ENCODE peak calls at places on chromosomes 6 and 20, in five cellular contexts. One of them, this sample, is unnamed.

GRCh38 chr6:41929918-41930317 is 8.6 kb downstream of the BYSL start:
- DNase-seq in K562: no peak
- DNase-seq in SK-N-SH: no peak
- DNase-seq in GM12878: no peak
- DNase-seq in HepG2: no peak
- DNase-seq in this sample: no peak

GRCh38 chr6:169332250-169332649 is 78.6 kb upstream of the THBS2 start:
- DNase-seq in K562: no peak
- DNase-seq in HepG2: no peak
- DNase-seq in SK-N-SH: no peak
- DNase-seq in GM12878: no peak
- DNase-seq in this sample: no peak

GRCh38 chr6:14584450-14584849 is 466.9 kb downstream of the CD83 start:
- DNase-seq in HepG2: no peak
- DNase-seq in SK-N-SH: no peak
- DNase-seq in K562: peak
- DNase-seq in GM12878: no peak
- DNase-seq in this sample: no peak

GRCh38 chr6:2807342-2808090 is 34.1 kb downstream of the SERPINB1 start:
- DNase-seq in K562: no peak
- DNase-seq in HepG2: no peak
- DNase-seq in SK-N-SH: no peak
- DNase-seq in GM12878: no peak
- DNase-seq in this sample: no peak

GRCh38 chr20:60477958-60478357 is 519.7 kb downstream of the CDH26 start:
- DNase-seq in GM12878: no peak
- DNase-seq in K562: no peak
- DNase-seq in HepG2: no peak
- DNase-seq in SK-N-SH: no peak
- DNase-seq in this sample: no peak

GRCh38 chr6:117440558-117441525 is 15.1 kb upstream of the ROS1 start:
- DNase-seq in HepG2: no peak
- DNase-seq in GM12878: no peak
- DNase-seq in SK-N-SH: no peak
- DNase-seq in K562: no peak
- DNase-seq in this sample: no peak

GRCh38 chr6:30500421-30501069 is 11.2 kb downstream of the HLA-E start:
- DNase-seq in HepG2: no peak
- DNase-seq in K562: no peak
- DNase-seq in SK-N-SH: no peak
- DNase-seq in GM12878: no peak
- DNase-seq in this sample: no peak

GRCh38 chr20:50308166-50308512 is 117.5 kb downstream of the CEBPB start:
- DNase-seq in GM12878: no peak
- DNase-seq in K562: no peak
- DNase-seq in HepG2: no peak
- DNase-seq in SK-N-SH: no peak
- DNase-seq in this sample: no peak

GRCh38 chr6:88165877-88166492 is at the start of gene CNR1:
- DNase-seq in HepG2: no peak
- DNase-seq in GM12878: no peak
- DNase-seq in K562: peak
- DNase-seq in SK-N-SH: peak
- DNase-seq in this sample: peak

GRCh38 chr6:68635706-68636513 is 828 bp downstream of the ADGRB3 start:
- DNase-seq in HepG2: no peak
- DNase-seq in SK-N-SH: peak
- DNase-seq in GM12878: no peak
- DNase-seq in K562: peak
- DNase-seq in this sample: peak

GRCh38 chr6:112149236-112149635 is 61.8 kb downstream of the FAM229B start:
- DNase-seq in SK-N-SH: peak
- DNase-seq in K562: no peak
- DNase-seq in GM12878: no peak
- DNase-seq in HepG2: no peak
- DNase-seq in this sample: no peak

GRCh38 chr6:14601490-14601889 is 483.9 kb downstream of the CD83 start:
- DNase-seq in K562: no peak
- DNase-seq in HepG2: peak
- DNase-seq in SK-N-SH: peak
- DNase-seq in GM12878: no peak
- DNase-seq in this sample: no peak

GRCh38 chr20:53611449-53611894 is 17.8 kb upstream of the ZNF217 start:
- DNase-seq in SK-N-SH: peak
- DNase-seq in HepG2: no peak
- DNase-seq in K562: peak
- DNase-seq in GM12878: peak
- DNase-seq in this sample: peak

GRCh38 chr6:84762220-84762940 is 2.0 kb downstream of the TBX18 start:
- DNase-seq in HepG2: no peak
- DNase-seq in GM12878: no peak
- DNase-seq in SK-N-SH: peak
- DNase-seq in K562: peak
- DNase-seq in this sample: no peak

GRCh38 chr20:63964412-63964811 is 5.3 kb downstream of the ZNF512B start:
- DNase-seq in GM12878: no peak
- DNase-seq in K562: no peak
- DNase-seq in HepG2: no peak
- DNase-seq in SK-N-SH: no peak
- DNase-seq in this sample: no peak

GRCh38 chr20:4519530-4519929 is 202.2 kb upstream of the PRND start:
- DNase-seq in SK-N-SH: peak
- DNase-seq in GM12878: no peak
- DNase-seq in HepG2: no peak
- DNase-seq in K562: peak
- DNase-seq in this sample: peak

GRCh38 chr6:11196511-11197174 is 35.8 kb downstream of the NEDD9 start:
- DNase-seq in HepG2: no peak
- DNase-seq in GM12878: no peak
- DNase-seq in SK-N-SH: no peak
- DNase-seq in K562: no peak
- DNase-seq in this sample: no peak

GRCh38 chr20:57589728-57590484 is 29.0 kb downstream of the PCK1 start:
- DNase-seq in GM12878: no peak
- DNase-seq in K562: no peak
- DNase-seq in SK-N-SH: no peak
- DNase-seq in HepG2: peak
- DNase-seq in this sample: no peak

GRCh38 chr20:1500496-1500895 is 9.3 kb upstream of the SIRPB2 start:
- DNase-seq in K562: no peak
- DNase-seq in HepG2: no peak
- DNase-seq in SK-N-SH: no peak
- DNase-seq in GM12878: no peak
- DNase-seq in this sample: no peak

GRCh38 chr6:16354692-16355091 is 116.3 kb downstream of the GMPR start:
- DNase-seq in HepG2: no peak
- DNase-seq in K562: no peak
- DNase-seq in SK-N-SH: peak
- DNase-seq in GM12878: no peak
- DNase-seq in this sample: no peak

GRCh38 chr20:51526105-51526470 is 16.4 kb downstream of the NFATC2 start:
- DNase-seq in K562: no peak
- DNase-seq in SK-N-SH: no peak
- DNase-seq in GM12878: no peak
- DNase-seq in HepG2: no peak
- DNase-seq in this sample: no peak

GRCh38 chr20:40160151-40160550 is 528.9 kb downstream of the MAFB start:
- DNase-seq in GM12878: peak
- DNase-seq in K562: peak
- DNase-seq in HepG2: peak
- DNase-seq in SK-N-SH: peak
- DNase-seq in this sample: peak

GRCh38 chr6:30748851-30749540 is 4.6 kb upstream of the IER3 start:
- DNase-seq in SK-N-SH: no peak
- DNase-seq in K562: no peak
- DNase-seq in HepG2: peak
- DNase-seq in GM12878: no peak
- DNase-seq in this sample: no peak

GRCh38 chr6:80742481-80742880 is 636.0 kb downstream of the BCKDHB start:
- DNase-seq in GM12878: no peak
- DNase-seq in HepG2: peak
- DNase-seq in K562: peak
- DNase-seq in SK-N-SH: no peak
- DNase-seq in this sample: no peak

GRCh38 chr20:47272893-47273590 is 83.5 kb downstream of the ZMYND8 start:
- DNase-seq in HepG2: peak
- DNase-seq in SK-N-SH: peak
- DNase-seq in GM12878: peak
- DNase-seq in K562: peak
- DNase-seq in this sample: peak

GRCh38 chr20:50987493-50988210 is 29.0 kb downstream of the MOCS3 start:
- DNase-seq in HepG2: peak
- DNase-seq in GM12878: peak
- DNase-seq in K562: peak
- DNase-seq in SK-N-SH: peak
- DNase-seq in this sample: peak

GRCh38 chr6:74366634-74367033 is 670.6 kb downstream of the CD109 start:
- DNase-seq in K562: no peak
- DNase-seq in SK-N-SH: no peak
- DNase-seq in HepG2: no peak
- DNase-seq in GM12878: no peak
- DNase-seq in this sample: no peak

GRCh38 chr20:8480597-8480996 is 348.5 kb downstream of the PLCB1 start:
- DNase-seq in HepG2: no peak
- DNase-seq in K562: no peak
- DNase-seq in SK-N-SH: no peak
- DNase-seq in GM12878: no peak
- DNase-seq in this sample: no peak

GRCh38 chr6:98941319-98941718 is 6.4 kb downstream of the FBXL4 start:
- DNase-seq in GM12878: no peak
- DNase-seq in SK-N-SH: no peak
- DNase-seq in HepG2: no peak
- DNase-seq in K562: no peak
- DNase-seq in this sample: no peak

GRCh38 chr20:50026746-50027575 is 44.2 kb downstream of the SNAI1 start:
- DNase-seq in GM12878: no peak
- DNase-seq in K562: no peak
- DNase-seq in SK-N-SH: no peak
- DNase-seq in HepG2: no peak
- DNase-seq in this sample: no peak

GRCh38 chr20:10412591-10413408 is 21.2 kb downstream of the MKKS start:
- DNase-seq in K562: no peak
- DNase-seq in SK-N-SH: no peak
- DNase-seq in HepG2: no peak
- DNase-seq in GM12878: no peak
- DNase-seq in this sample: no peak

GRCh38 chr20:48308232-48308781 is 519.5 kb downstream of the PREX1 start:
- DNase-seq in K562: no peak
- DNase-seq in SK-N-SH: peak
- DNase-seq in GM12878: no peak
- DNase-seq in HepG2: no peak
- DNase-seq in this sample: no peak

GRCh38 chr6:27163858-27164257 is 83.6 kb upstream of the PRSS16 start:
- DNase-seq in GM12878: no peak
- DNase-seq in HepG2: no peak
- DNase-seq in K562: no peak
- DNase-seq in SK-N-SH: no peak
- DNase-seq in this sample: no peak

GRCh38 chr6:42268016-42268834 is 50.6 kb upstream of the MRPS10 start:
- DNase-seq in HepG2: no peak
- DNase-seq in K562: no peak
- DNase-seq in SK-N-SH: no peak
- DNase-seq in GM12878: no peak
- DNase-seq in this sample: no peak

GRCh38 chr6:157200117-157200516 is 123.2 kb downstream of the TMEM242 start:
- DNase-seq in SK-N-SH: no peak
- DNase-seq in K562: no peak
- DNase-seq in GM12878: no peak
- DNase-seq in HepG2: no peak
- DNase-seq in this sample: peak

DNA sequence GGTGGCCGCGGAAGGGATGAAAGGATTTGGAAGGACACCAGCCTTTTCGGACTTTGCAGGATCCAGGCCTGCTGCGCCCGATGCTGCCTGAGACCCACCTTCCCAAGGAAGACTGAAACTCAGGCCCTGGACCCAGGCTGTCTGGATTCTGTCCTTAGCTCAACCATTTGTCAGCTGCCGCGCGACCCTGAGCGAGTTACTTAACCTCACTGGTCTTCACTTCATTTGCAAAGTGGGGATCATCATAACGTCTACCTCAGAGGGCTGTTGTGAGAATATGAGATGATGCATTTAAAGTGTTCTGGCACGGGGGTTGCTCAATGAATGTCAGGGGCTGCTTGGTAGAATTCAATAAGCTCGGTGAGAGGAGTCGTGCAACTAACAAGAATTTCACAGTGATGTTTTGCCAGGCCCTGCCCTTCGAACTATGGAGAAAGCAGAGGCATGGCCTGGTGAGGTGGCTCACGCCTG is 104.2 kb upstream of the PRDM1 start:
- DNase-seq in GM12878: no peak
- DNase-seq in HepG2: no peak
- DNase-seq in K562: no peak
- DNase-seq in SK-N-SH: no peak
- DNase-seq in this sample: peak
- H3K4me3 ChIP-seq in GM12878: no peak
- H3K4me3 ChIP-seq in HepG2: no peak
- H3K4me3 ChIP-seq in K562: no peak
- H3K4me3 ChIP-seq in SK-N-SH: no peak
- H3K4me3 ChIP-seq in this sample: peak

DNA sequence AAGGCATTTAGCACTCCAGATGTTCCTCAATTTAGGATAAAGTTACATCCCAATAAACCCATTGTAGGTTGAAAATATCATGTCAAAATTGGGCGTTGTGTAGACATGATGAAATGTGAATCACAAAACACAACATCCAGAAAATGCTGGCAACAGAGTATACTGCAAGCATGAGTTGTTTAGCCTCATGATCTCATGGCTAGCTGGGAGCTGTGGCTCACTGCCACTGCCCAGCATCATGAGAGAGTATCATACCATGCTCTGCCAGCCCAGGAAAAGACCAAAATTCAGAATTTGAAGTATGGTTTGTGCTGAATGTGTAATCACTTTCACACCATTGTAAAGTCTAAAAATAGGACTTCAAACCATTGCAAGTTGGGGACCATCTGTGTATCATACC is 45.3 kb upstream of the SMAP1 start:
- DNase-seq in K562: no peak
- DNase-seq in SK-N-SH: no peak
- DNase-seq in HepG2: no peak
- DNase-seq in GM12878: no peak
- DNase-seq in this sample: no peak
- TF ChIP-seq EP300 in K562: no peak
- TF ChIP-seq EP300 in SK-N-SH: no peak
- TF ChIP-seq EP300 in HepG2: no peak
- TF ChIP-seq EP300 in GM12878: no peak
- TF ChIP-seq EP300 in this sample: no peak

GRCh38 chr6:130421567-130421966 is 55.8 kb downstream of the TMEM200A start:
- DNase-seq in GM12878: no peak
- DNase-seq in SK-N-SH: no peak
- DNase-seq in K562: no peak
- DNase-seq in HepG2: no peak
- DNase-seq in this sample: no peak
- TF ChIP-seq GABPA in GM12878: no peak
- TF ChIP-seq GABPA in SK-N-SH: no peak
- TF ChIP-seq GABPA in K562: no peak
- TF ChIP-seq GABPA in HepG2: no peak
- TF ChIP-seq GABPA in this sample: no peak

GRCh38 chr6:44837741-44838140 is 450.2 kb downstream of the CDC5L start:
- DNase-seq in HepG2: no peak
- DNase-seq in K562: no peak
- DNase-seq in GM12878: no peak
- DNase-seq in SK-N-SH: no peak
- DNase-seq in this sample: no peak
- H3K4me3 ChIP-seq in HepG2: no peak
- H3K4me3 ChIP-seq in K562: no peak
- H3K4me3 ChIP-seq in GM12878: no peak
- H3K4me3 ChIP-seq in SK-N-SH: no peak
- H3K4me3 ChIP-seq in this sample: no peak

This sample was measured in H1.